ENCODE peak calls at places on chromosomes 11 and 22, in seven cellular contexts. A is left lobe of liver; W is progenitor cell of endocrine pancreas; B is BJ; X is foreskin fibroblast; E is activated CD8-positive, alpha-beta memory T cell treated with anti-CD3 and anti-CD28 coated beads for 24 hours; U is COR-L47. Y is an unnamed sample.

GRCh38 chr11:108802492-108802891 is 137.6 kb downstream of the DDX10 start:
- DNase-seq in A (no peak), W (no peak), B (no peak), X (no peak), E (no peak), U (no peak), Y (no peak)

GRCh38 chr22:20466659-20467379 is 28.8 kb downstream of the KLHL22 start:
- DNase-seq in A (no peak), W (no peak), B (no peak), X (no peak), E (no peak), U (no peak), Y (no peak)

GRCh38 chr11:13261600-13262061 is 16.0 kb upstream of the BMAL1 start:
- DNase-seq in A (no peak), W (no peak), B (peak), X (peak), E (no peak), U (no peak), Y (peak)

GRCh38 chr11:1049071-1049405 is 12.5 kb upstream of the MUC6 start:
- DNase-seq in A (no peak), W (no peak), B (no peak), X (no peak), E (no peak), U (no peak), Y (no peak)

GRCh38 chr11:120929664-120930154 is 94.2 kb upstream of the TBCEL start:
- DNase-seq in A (no peak), W (peak), B (no peak), X (peak), E (peak), U (no peak), Y (peak)

GRCh38 chr11:45051621-45052020 is 94.8 kb upstream of the PRDM11 start:
- DNase-seq in A (no peak), W (no peak), B (no peak), X (no peak), E (no peak), U (no peak), Y (no peak)

GRCh38 chr11:72808415-72808814 is 5.8 kb upstream of the ATG16L2 start:
- DNase-seq in A (no peak), W (no peak), B (no peak), X (no peak), E (no peak), U (no peak), Y (no peak)

GRCh38 chr22:24380220-24381218 is 46.9 kb upstream of the ADORA2A start:
- DNase-seq in A (no peak), W (no peak), B (no peak), X (no peak), E (no peak), U (no peak), Y (no peak)

GRCh38 chr22:50403701-50404101 is 60.6 kb downstream of the PPP6R2 start:
- DNase-seq in A (peak), W (no peak), B (no peak), X (peak), E (no peak), U (peak), Y (no peak)

GRCh38 chr11:20197881-20198280 is 37.6 kb upstream of the DBX1 start:
- DNase-seq in A (no peak), W (no peak), B (no peak), X (no peak), E (no peak), U (no peak), Y (no peak)

GRCh38 chr11:69136471-69136870 is 19.3 kb upstream of the SMIM38 start:
- DNase-seq in A (no peak), W (no peak), B (no peak), X (no peak), E (no peak), U (no peak), Y (no peak)

GRCh38 chr11:69001301-69002081 is 11.6 kb downstream of the MRGPRF start:
- DNase-seq in A (peak), W (no peak), B (no peak), X (no peak), E (no peak), U (no peak), Y (no peak)

GRCh38 chr11:64759722-64760719 is at the start of gene PYGM:
- DNase-seq in A (no peak), W (no peak), B (no peak), X (no peak), E (no peak), U (no peak), Y (no peak)

GRCh38 chr22:46609724-46610161 is 10.4 kb upstream of the GRAMD4 start:
- DNase-seq in A (no peak), W (no peak), B (no peak), X (no peak), E (no peak), U (no peak), Y (no peak)

GRCh38 chr11:12963789-12964536 is 45.2 kb upstream of the RASSF10 start:
- DNase-seq in A (peak), W (peak), B (no peak), X (peak), E (peak), U (peak), Y (peak)

GRCh38 chr11:28231475-28231874 is 123.3 kb downstream of the METTL15 start:
- DNase-seq in A (no peak), W (no peak), B (no peak), X (no peak), E (no peak), U (no peak), Y (no peak)

GRCh38 chr11:122186439-122187080 is 70.5 kb upstream of the BLID start:
- DNase-seq in A (no peak), W (no peak), B (peak), X (peak), E (no peak), U (no peak), Y (peak)

GRCh38 chr11:2779499-2779980 is 79.7 kb upstream of the KCNQ1OT1 start:
- DNase-seq in A (no peak), W (no peak), B (no peak), X (no peak), E (no peak), U (no peak), Y (no peak)

GRCh38 chr11:128052912-128053641 is 534.3 kb downstream of the ETS1 start:
- DNase-seq in A (no peak), W (no peak), B (peak), X (peak), E (no peak), U (no peak), Y (peak)

GRCh38 chr11:124725719-124726105 is 14.0 kb upstream of the NRGN start:
- DNase-seq in A (no peak), W (no peak), B (no peak), X (peak), E (no peak), U (no peak), Y (no peak)

GRCh38 chr22:31932863-31933262 is 11.5 kb upstream of the YWHAH start:
- DNase-seq in A (no peak), W (no peak), B (no peak), X (peak), E (no peak), U (no peak), Y (no peak)

GRCh38 chr11:128210148-128210940 is 377.0 kb downstream of the ETS1 start:
- DNase-seq in A (no peak), W (no peak), B (peak), X (peak), E (no peak), U (no peak), Y (peak)

GRCh38 chr11:36073411-36074203 is 129.7 kb downstream of the LDLRAD3 start:
- DNase-seq in A (no peak), W (no peak), B (no peak), X (peak), E (no peak), U (no peak), Y (peak)

GRCh38 chr22:50677493-50678217 is 5.0 kb downstream of the SHANK3 start:
- DNase-seq in A (no peak), W (no peak), B (no peak), X (no peak), E (peak), U (no peak), Y (no peak)

GRCh38 chr22:20405931-20406685 is 12.2 kb downstream of the ZNF74 start:
- DNase-seq in A (peak), W (no peak), B (no peak), X (no peak), E (no peak), U (no peak), Y (no peak)